ENCODE peak calls at places on chromosomes 3 and 15, in four cellular contexts. One of them, this sample, is unnamed. For H3K27me3, the result is how much of the 10 kb centered on the place peaks cover.

GRCh38 chr3:123423026-123423425 is 25.9 kb downstream of the ADCY5 start:
- DNase-seq in heart left ventricle: no peak
- DNase-seq in colonic mucosa: peak
- DNase-seq in Peyer's patch: peak
- DNase-seq in this sample: no peak

GRCh38 chr15:80942746-80943565 is 46.7 kb downstream of the MESD start:
- DNase-seq in heart left ventricle: no peak
- DNase-seq in Peyer's patch: no peak
- DNase-seq in colonic mucosa: no peak
- DNase-seq in this sample: no peak

GRCh38 chr3:128549283-128550112 is 56.5 kb upstream of the GATA2 start:
- DNase-seq in Peyer's patch: no peak
- DNase-seq in heart left ventricle: peak
- DNase-seq in colonic mucosa: no peak
- DNase-seq in this sample: no peak

GRCh38 chr15:48285329-48286214 is 45.7 kb upstream of the DUT start:
- DNase-seq in colonic mucosa: peak
- DNase-seq in Peyer's patch: peak
- DNase-seq in heart left ventricle: no peak
- DNase-seq in this sample: no peak

GRCh38 chr3:7484636-7485035 is 623.7 kb downstream of the GRM7 start:
- DNase-seq in heart left ventricle: no peak
- DNase-seq in Peyer's patch: no peak
- DNase-seq in colonic mucosa: no peak
- DNase-seq in this sample: no peak

GRCh38 chr3:187694801-187695200 is 7.6 kb downstream of the RTP2 start:
- DNase-seq in heart left ventricle: no peak
- DNase-seq in colonic mucosa: no peak
- DNase-seq in Peyer's patch: no peak
- DNase-seq in this sample: no peak

GRCh38 chr3:129238945-129239705 is 10.3 kb upstream of the COPG1 start:
- DNase-seq in heart left ventricle: no peak
- DNase-seq in colonic mucosa: no peak
- DNase-seq in Peyer's patch: peak
- DNase-seq in this sample: no peak

GRCh38 chr15:43070249-43070648 is 35.6 kb downstream of the UBR1 start:
- DNase-seq in colonic mucosa: no peak
- DNase-seq in Peyer's patch: no peak
- DNase-seq in heart left ventricle: no peak
- DNase-seq in this sample: no peak

GRCh38 chr3:119809249-119810017 is 27.5 kb downstream of the NR1I2 start:
- DNase-seq in Peyer's patch: no peak
- DNase-seq in heart left ventricle: no peak
- DNase-seq in colonic mucosa: no peak
- DNase-seq in this sample: no peak

GRCh38 chr3:12952322-12953200 is 111.2 kb upstream of the RPL32 start:
- DNase-seq in heart left ventricle: no peak
- DNase-seq in colonic mucosa: no peak
- DNase-seq in Peyer's patch: no peak
- DNase-seq in this sample: no peak

GRCh38 chr3:60024400-60024799 is 974.6 kb upstream of the CFAP20DC start:
- DNase-seq in colonic mucosa: no peak
- DNase-seq in Peyer's patch: no peak
- DNase-seq in heart left ventricle: no peak
- DNase-seq in this sample: no peak

GRCh38 chr15:22253676-22254408 is 173.5 kb downstream of the OR4M2 start:
- DNase-seq in heart left ventricle: no peak
- DNase-seq in Peyer's patch: no peak
- DNase-seq in colonic mucosa: no peak
- DNase-seq in this sample: no peak

GRCh38 chr3:23587513-23587912 is 218.2 kb upstream of the UBE2E1 start:
- DNase-seq in heart left ventricle: no peak
- DNase-seq in Peyer's patch: no peak
- DNase-seq in colonic mucosa: no peak
- DNase-seq in this sample: no peak

GRCh38 chr15:77107531-77108355 is 36.8 kb upstream of the TSPAN3 start:
- DNase-seq in heart left ventricle: no peak
- DNase-seq in colonic mucosa: peak
- DNase-seq in Peyer's patch: peak
- DNase-seq in this sample: peak

GRCh38 chr3:128489860-128490649 is 2.9 kb downstream of the GATA2 start:
- DNase-seq in Peyer's patch: peak
- DNase-seq in colonic mucosa: peak
- DNase-seq in heart left ventricle: no peak
- DNase-seq in this sample: no peak

GRCh38 chr3:127867986-127868385 is 45.7 kb upstream of the MGLL start:
- DNase-seq in colonic mucosa: no peak
- DNase-seq in Peyer's patch: no peak
- DNase-seq in heart left ventricle: no peak
- DNase-seq in this sample: no peak

GRCh38 chr15:42137461-42138261 is 18.8 kb downstream of the PLA2G4F start:
- DNase-seq in Peyer's patch: peak
- DNase-seq in heart left ventricle: no peak
- DNase-seq in colonic mucosa: peak
- DNase-seq in this sample: no peak

GRCh38 chr3:73746610-73747009 is 121.9 kb upstream of the PDZRN3 start:
- DNase-seq in colonic mucosa: no peak
- DNase-seq in Peyer's patch: no peak
- DNase-seq in heart left ventricle: no peak
- DNase-seq in this sample: no peak

GRCh38 chr15:39251413-39252197 is 329.3 kb upstream of the THBS1 start:
- DNase-seq in heart left ventricle: no peak
- DNase-seq in Peyer's patch: no peak
- DNase-seq in colonic mucosa: no peak
- DNase-seq in this sample: no peak

GRCh38 chr3:167880183-167880582 is 144.7 kb downstream of the SERPINI1 start:
- DNase-seq in colonic mucosa: no peak
- DNase-seq in Peyer's patch: no peak
- DNase-seq in heart left ventricle: no peak
- DNase-seq in this sample: no peak

GRCh38 chr15:101112336-101113113 is 139.3 kb downstream of the CHSY1 start:
- DNase-seq in colonic mucosa: no peak
- DNase-seq in heart left ventricle: no peak
- DNase-seq in Peyer's patch: no peak
- DNase-seq in this sample: no peak

GRCh38 chr15:72934006-72934405 is 118.3 kb upstream of the NEO1 start:
- DNase-seq in heart left ventricle: no peak
- DNase-seq in colonic mucosa: no peak
- DNase-seq in Peyer's patch: no peak
- DNase-seq in this sample: no peak

GRCh38 chr15:31419820-31420219 is 93.2 kb downstream of the KLF13 start:
- DNase-seq in colonic mucosa: no peak
- DNase-seq in Peyer's patch: no peak
- DNase-seq in heart left ventricle: no peak
- DNase-seq in this sample: no peak

GRCh38 chr3:141485578-141486415 is 1.0 kb upstream of the RASA2 start:
- DNase-seq in Peyer's patch: peak
- DNase-seq in colonic mucosa: peak
- DNase-seq in heart left ventricle: no peak
- DNase-seq in this sample: no peak

GRCh38 chr3:185729335-185729715 is 95.5 kb downstream of the IGF2BP2 start:
- DNase-seq in Peyer's patch: no peak
- DNase-seq in heart left ventricle: no peak
- DNase-seq in colonic mucosa: no peak
- DNase-seq in this sample: no peak

GRCh38 chr3:197149528-197149927 is 119.9 kb upstream of the MELTF start:
- DNase-seq in colonic mucosa: no peak
- DNase-seq in heart left ventricle: no peak
- DNase-seq in Peyer's patch: no peak
- DNase-seq in this sample: no peak

GRCh38 chr15:84947947-84948830 is 33.5 kb upstream of the PDE8A start:
- DNase-seq in heart left ventricle: no peak
- DNase-seq in colonic mucosa: no peak
- DNase-seq in Peyer's patch: no peak
- DNase-seq in this sample: no peak

GRCh38 chr3:89108154-89108553 is 733 bp downstream of the EPHA3 start:
- DNase-seq in heart left ventricle: no peak
- DNase-seq in colonic mucosa: no peak
- DNase-seq in Peyer's patch: no peak
- DNase-seq in this sample: no peak

GRCh38 chr3:73558399-73559075 is 66.2 kb downstream of the PDZRN3 start:
- DNase-seq in heart left ventricle: no peak
- DNase-seq in Peyer's patch: no peak
- DNase-seq in colonic mucosa: no peak
- DNase-seq in this sample: no peak

GRCh38 chr3:133542871-133543270 is 30.6 kb upstream of the CDV3 start:
- DNase-seq in heart left ventricle: no peak
- DNase-seq in Peyer's patch: no peak
- DNase-seq in colonic mucosa: no peak
- DNase-seq in this sample: no peak

GRCh38 chr15:69475769-69476358 is 23.2 kb downstream of the RPLP1 start:
- DNase-seq in colonic mucosa: peak
- DNase-seq in heart left ventricle: peak
- DNase-seq in Peyer's patch: peak
- DNase-seq in this sample: peak

GRCh38 chr3:54870423-54870822 is 57.4 kb downstream of the LRTM1 start:
- DNase-seq in Peyer's patch: no peak
- DNase-seq in heart left ventricle: no peak
- DNase-seq in colonic mucosa: no peak
- DNase-seq in this sample: no peak

GRCh38 chr3:27454914-27455313 is 29.3 kb downstream of the SLC4A7 start:
- DNase-seq in Peyer's patch: no peak
- DNase-seq in heart left ventricle: no peak
- DNase-seq in colonic mucosa: no peak
- DNase-seq in this sample: no peak

DNA sequence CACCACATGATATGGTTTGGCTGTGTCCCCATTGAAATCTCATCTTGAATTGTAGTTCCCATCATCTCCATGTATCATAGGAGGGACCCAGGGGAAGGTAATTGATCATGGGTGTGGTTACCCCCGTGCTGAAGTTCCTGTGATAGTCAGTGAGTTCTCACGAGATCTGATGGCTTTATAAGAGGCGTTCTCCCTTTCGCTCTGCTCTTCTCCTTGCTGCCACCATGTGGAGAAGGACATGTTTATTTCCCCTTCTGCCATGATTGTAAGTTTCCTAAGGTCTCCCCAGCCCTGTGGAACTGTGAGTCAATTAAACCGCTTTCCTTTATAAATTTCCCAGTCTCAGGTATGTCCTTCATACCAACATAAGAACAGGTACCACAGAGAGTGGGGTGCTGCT is 21.9 kb downstream of the OSTN start:
- DNase-seq in heart left ventricle: no peak
- DNase-seq in colonic mucosa: no peak
- DNase-seq in Peyer's patch: no peak
- DNase-seq in this sample: no peak
- TF ChIP-seq CTCF in heart left ventricle: no peak
- TF ChIP-seq CTCF in colonic mucosa: no peak
- TF ChIP-seq CTCF in Peyer's patch: no peak
- TF ChIP-seq CTCF in this sample: no peak

GRCh38 chr15:70562906-70563305 is 200.5 kb downstream of the UACA start:
- DNase-seq in Peyer's patch: no peak
- DNase-seq in heart left ventricle: no peak
- DNase-seq in colonic mucosa: no peak
- DNase-seq in this sample: no peak

GRCh38 chr15:70560617-70561328 is 202.6 kb downstream of the UACA start:
- DNase-seq in Peyer's patch: no peak
- DNase-seq in colonic mucosa: no peak
- DNase-seq in heart left ventricle: no peak
- DNase-seq in this sample: no peak

GRCh38 chr15:70561885-70562284 is 201.5 kb downstream of the UACA start:
- DNase-seq in Peyer's patch: no peak
- DNase-seq in colonic mucosa: no peak
- DNase-seq in heart left ventricle: no peak
- DNase-seq in this sample: no peak

GRCh38 chr15:70566047-70566835 is 197.1 kb downstream of the UACA start:
- DNase-seq in heart left ventricle: no peak
- DNase-seq in Peyer's patch: no peak
- DNase-seq in colonic mucosa: no peak
- DNase-seq in this sample: no peak

DNA sequence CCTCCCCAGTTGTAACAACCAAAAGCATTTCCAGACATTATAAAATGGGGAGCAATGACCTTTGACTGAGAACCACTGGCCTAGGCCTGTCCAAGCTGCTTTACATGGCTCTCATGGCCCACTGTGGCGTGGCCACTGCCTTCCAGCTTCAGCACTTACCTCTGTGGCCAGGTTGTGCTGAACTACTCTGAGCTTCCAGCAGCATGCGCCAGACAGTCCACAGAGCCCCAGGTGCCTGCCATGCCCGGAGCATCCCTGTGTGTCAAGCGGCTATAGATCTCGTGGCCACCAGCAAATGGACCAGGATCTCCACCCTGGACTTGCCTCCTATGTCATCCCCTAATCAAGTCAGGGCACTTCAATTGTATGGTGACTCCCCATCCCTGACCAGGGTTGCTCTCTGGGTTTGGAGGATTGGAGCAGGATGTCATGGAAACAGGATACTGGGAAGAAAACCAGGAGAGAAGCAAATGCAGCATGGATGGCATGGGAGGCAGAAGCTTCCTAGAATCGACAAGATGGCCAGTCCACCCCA is 199.7 kb downstream of the UACA start:
- DNase-seq in Peyer's patch: no peak
- DNase-seq in colonic mucosa: no peak
- DNase-seq in heart left ventricle: no peak
- DNase-seq in this sample: no peak
- H3K27me3 ChIP-seq in Peyer's patch: under half
- H3K27me3 ChIP-seq in colonic mucosa: under half
- H3K27me3 ChIP-seq in heart left ventricle: under half
- H3K27me3 ChIP-seq in this sample: under half

GRCh38 chr3:172709776-172710708 is 825 bp downstream of the NCEH1 start:
- DNase-seq in heart left ventricle: peak
- DNase-seq in colonic mucosa: peak
- DNase-seq in Peyer's patch: peak
- DNase-seq in this sample: no peak

GRCh38 chr3:172708905-172709775 is 1.7 kb downstream of the NCEH1 start:
- DNase-seq in colonic mucosa: peak
- DNase-seq in Peyer's patch: no peak
- DNase-seq in heart left ventricle: no peak
- DNase-seq in this sample: no peak

GRCh38 chr3:172705166-172705565 is 5.7 kb downstream of the NCEH1 start:
- DNase-seq in heart left ventricle: no peak
- DNase-seq in colonic mucosa: no peak
- DNase-seq in Peyer's patch: no peak
- DNase-seq in this sample: no peak

GRCh38 chr3:172710709-172711456 is at the start of gene NCEH1:
- DNase-seq in Peyer's patch: peak
- DNase-seq in heart left ventricle: peak
- DNase-seq in colonic mucosa: peak
- DNase-seq in this sample: peak

DNA sequence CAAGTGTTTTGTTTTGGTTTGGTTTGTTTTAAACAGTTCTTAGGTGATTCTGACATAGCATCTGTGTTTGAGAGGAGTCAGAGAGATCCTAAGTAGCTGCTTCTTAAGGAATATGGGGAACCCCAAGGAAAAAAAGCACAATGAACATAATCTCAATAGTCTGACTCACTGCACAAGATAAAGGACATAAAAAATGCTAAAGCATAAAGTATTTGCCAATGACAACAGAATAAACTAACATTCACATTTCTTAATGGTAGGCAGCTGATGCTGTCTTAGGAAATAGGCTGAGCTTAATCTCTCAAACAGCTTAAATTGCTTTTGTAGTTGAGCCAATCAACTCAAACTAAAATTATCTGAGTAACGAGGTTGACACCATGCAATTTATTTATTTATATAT is 2.9 kb downstream of the NCEH1 start:
- DNase-seq in Peyer's patch: no peak
- DNase-seq in colonic mucosa: no peak
- DNase-seq in heart left ventricle: no peak
- DNase-seq in this sample: no peak
- H3K27ac ChIP-seq in Peyer's patch: no peak
- H3K27ac ChIP-seq in colonic mucosa: peak
- H3K27ac ChIP-seq in heart left ventricle: no peak
- H3K27ac ChIP-seq in this sample: no peak

GRCh38 chr3:155604967-155605366 is 139.9 kb downstream of the PLCH1 start:
- DNase-seq in Peyer's patch: no peak
- DNase-seq in heart left ventricle: no peak
- DNase-seq in colonic mucosa: no peak
- DNase-seq in this sample: no peak
- TF ChIP-seq CTCF in Peyer's patch: no peak
- TF ChIP-seq CTCF in heart left ventricle: no peak
- TF ChIP-seq CTCF in colonic mucosa: no peak
- TF ChIP-seq CTCF in this sample: no peak

This sample was measured in CD4-positive, alpha-beta T cell.